ENCODE peak calls at places on chromosome 17, in five cellular contexts. V is A549; I is CD4-positive, alpha-beta memory T cell; L is naive thymus-derived CD4-positive, alpha-beta T cell; P is heart right ventricle. O is an unnamed sample.

GRCh38 chr17:14815079-14815478 is 450.0 kb downstream of the PMP22 start:
- DNase-seq in L (no peak), V (no peak), P (no peak), I (no peak), O (no peak)

GRCh38 chr17:80593171-80593570 is 48.5 kb downstream of the RPTOR start:
- DNase-seq in I (no peak), L (no peak), P (no peak), V (no peak), O (no peak)

GRCh38 chr17:35901776-35902175 is 21.6 kb upstream of the CCL5 start:
- DNase-seq in P (no peak), L (no peak), I (no peak), V (no peak), O (no peak)

GRCh38 chr17:65434251-65434650 is 127.2 kb downstream of the AXIN2 start:
- DNase-seq in V (no peak), L (peak), P (no peak), I (no peak), O (no peak)

GRCh38 chr17:59851431-59852375 is 41.0 kb downstream of the TUBD1 start:
- DNase-seq in V (no peak), I (no peak), P (no peak), L (no peak), O (no peak)

GRCh38 chr17:42284020-42284369 is 4.3 kb upstream of the STAT5A start:
- DNase-seq in P (no peak), V (no peak), I (no peak), L (no peak), O (no peak)

GRCh38 chr17:49041527-49041926 is 44.3 kb downstream of the IGF2BP1 start:
- DNase-seq in V (no peak), I (no peak), P (no peak), L (no peak), O (no peak)

GRCh38 chr17:43338886-43339516 is 59.8 kb upstream of the ARL4D start:
- DNase-seq in I (peak), V (no peak), P (peak), L (peak), O (peak)

GRCh38 chr17:35889818-35890773 is 9.9 kb upstream of the CCL5 start:
- DNase-seq in L (no peak), V (no peak), P (no peak), I (no peak), O (no peak)

GRCh38 chr17:10614536-10615155 is 42.5 kb downstream of the MYH3 start:
- DNase-seq in I (no peak), L (no peak), P (peak), V (peak), O (peak)

GRCh38 chr17:73338566-73339247 is 26.9 kb upstream of the CDC42EP4 start:
- DNase-seq in P (no peak), V (no peak), I (no peak), L (no peak), O (no peak)

GRCh38 chr17:27579304-27579703 is 51.7 kb upstream of the LGALS9 start:
- DNase-seq in P (no peak), V (no peak), L (no peak), I (no peak), O (no peak)

DNA sequence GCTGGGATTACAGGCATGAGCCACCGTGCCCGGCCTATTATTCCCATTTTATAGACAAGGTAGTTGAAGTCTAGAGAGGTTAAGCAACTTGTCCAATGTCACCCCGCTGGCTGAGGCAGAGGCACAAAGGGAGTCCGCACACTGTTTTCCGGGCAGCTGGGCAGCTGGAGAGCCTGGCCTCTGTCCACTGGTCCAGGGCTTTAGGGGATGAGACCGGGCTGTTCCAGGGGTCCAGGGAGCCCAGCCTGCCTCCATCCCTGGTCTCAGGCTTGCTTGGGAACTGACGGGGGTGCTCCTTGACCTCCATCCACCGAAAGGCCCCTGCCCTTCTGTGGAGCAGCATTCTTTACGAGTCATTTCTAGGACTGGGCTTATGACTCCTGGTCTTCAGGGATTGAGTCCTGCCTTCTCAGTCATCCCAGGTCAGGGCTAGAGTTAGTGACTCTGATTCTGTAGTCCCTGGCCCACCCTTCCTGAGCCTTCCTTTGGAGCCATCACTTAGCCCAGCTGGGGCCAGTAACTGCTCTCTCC is 37.5 kb downstream of the SOCS3 start:
- DNase-seq in P (no peak), V (no peak), L (no peak), I (no peak), O (no peak)
- H3K27ac ChIP-seq in P (peak), V (peak), L (no peak), I (no peak), O (no peak)

DNA sequence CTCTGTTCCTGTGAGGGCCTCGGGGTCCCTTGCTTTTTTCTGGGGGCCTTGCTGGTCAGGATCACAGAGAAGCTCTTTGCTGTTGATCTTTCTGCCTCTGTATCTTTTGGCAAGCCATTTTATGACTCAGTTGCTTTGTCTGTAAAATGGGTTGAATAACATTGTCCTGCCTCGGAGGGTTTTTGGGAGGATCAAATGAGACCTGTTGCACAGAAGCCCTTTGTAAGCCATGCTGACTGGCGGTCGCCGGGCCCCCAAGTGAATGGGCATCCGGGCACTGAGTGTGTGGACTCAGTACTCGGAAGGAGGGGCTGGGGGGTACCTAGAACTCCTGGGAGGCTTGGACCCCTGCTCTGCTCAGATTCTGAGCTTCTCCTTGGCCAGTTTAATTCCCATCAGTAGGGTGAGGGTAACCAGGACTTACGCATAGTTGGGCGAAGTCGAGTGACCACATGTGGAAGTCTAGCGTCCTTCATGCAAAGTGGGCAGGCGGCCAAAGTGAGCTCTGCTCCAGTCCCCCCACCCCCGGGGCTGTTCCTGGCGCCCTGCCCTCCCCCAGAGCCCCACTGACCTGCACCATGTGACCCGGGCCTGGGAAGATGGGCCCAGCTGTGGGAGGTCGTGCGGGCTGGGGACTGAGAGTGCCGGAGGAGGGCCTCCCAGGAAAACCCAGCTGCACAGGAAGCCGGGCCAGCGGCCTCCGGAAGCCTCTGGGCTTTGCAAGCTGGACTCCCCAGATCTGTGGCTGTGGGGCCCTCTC is 284.0 kb downstream of the SEC14L1 start:
- DNase-seq in I (no peak), P (peak), V (no peak), L (no peak), O (peak)
- H3K27ac ChIP-seq in I (peak), P (peak), V (peak), L (peak), O (peak)

DNA sequence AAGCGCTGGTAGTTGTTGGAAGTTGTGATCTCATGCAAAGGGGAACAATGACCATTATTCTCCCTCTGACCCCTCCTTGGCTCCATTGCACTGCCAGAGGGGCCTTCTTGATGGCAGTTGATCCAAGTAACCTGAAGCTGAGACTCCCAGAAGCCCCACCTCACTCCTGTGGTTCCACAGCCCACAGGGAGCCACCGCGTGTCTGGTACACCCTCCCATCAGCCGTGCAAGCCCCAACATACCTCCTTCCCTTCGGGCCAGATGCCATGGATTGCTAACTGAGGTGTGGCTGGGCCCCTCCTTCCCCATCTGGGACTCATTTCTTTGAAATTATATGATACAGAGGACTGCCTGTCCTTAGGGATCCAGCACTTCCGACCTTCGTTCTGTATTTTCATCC is 17.8 kb downstream of the SAP30BP start:
- DNase-seq in V (no peak), P (no peak), I (no peak), L (no peak), O (no peak)
- H3K27ac ChIP-seq in V (peak), P (peak), I (no peak), L (no peak), O (peak)

GRCh38 chr17:7484067-7484963 is at the start of gene POLR2A:
- DNase-seq in L (peak), P (peak), I (peak), V (peak), O (peak)

GRCh38 chr17:7483238-7484066 is 714 bp upstream of the POLR2A start:
- DNase-seq in L (peak), I (peak), V (peak), P (peak), O (peak)

GRCh38 chr17:7484964-7485377 is 805 bp downstream of the POLR2A start:
- DNase-seq in P (no peak), L (no peak), V (no peak), I (no peak), O (no peak)

GRCh38 chr17:7490144-7490543 is 6.0 kb downstream of the POLR2A start:
- DNase-seq in L (no peak), P (no peak), I (no peak), V (no peak), O (no peak)

DNA sequence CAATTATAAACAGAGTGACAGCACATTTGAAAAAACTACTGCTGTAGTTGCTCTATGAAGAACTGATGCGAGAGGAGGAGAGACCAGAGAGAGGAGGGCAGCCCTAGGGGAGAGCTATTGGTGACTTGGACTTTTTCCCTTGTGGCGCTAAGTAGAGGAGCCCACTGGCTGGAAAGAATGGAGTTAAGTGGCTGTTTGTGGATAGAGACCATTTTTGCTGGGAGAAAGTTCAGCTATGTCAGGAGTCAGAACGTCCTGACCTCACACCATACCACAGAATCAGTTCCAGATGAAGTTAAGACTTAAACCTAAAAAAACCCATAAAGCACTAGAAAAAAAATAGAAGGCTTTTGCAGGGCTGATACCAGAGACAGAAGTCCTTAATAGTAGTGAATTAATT is 2.0 kb downstream of the POLR2A start:
- DNase-seq in I (no peak), V (no peak), L (no peak), P (no peak), O (no peak)
- H3K27ac ChIP-seq in I (peak), V (peak), L (peak), P (peak), O (no peak)

DNA sequence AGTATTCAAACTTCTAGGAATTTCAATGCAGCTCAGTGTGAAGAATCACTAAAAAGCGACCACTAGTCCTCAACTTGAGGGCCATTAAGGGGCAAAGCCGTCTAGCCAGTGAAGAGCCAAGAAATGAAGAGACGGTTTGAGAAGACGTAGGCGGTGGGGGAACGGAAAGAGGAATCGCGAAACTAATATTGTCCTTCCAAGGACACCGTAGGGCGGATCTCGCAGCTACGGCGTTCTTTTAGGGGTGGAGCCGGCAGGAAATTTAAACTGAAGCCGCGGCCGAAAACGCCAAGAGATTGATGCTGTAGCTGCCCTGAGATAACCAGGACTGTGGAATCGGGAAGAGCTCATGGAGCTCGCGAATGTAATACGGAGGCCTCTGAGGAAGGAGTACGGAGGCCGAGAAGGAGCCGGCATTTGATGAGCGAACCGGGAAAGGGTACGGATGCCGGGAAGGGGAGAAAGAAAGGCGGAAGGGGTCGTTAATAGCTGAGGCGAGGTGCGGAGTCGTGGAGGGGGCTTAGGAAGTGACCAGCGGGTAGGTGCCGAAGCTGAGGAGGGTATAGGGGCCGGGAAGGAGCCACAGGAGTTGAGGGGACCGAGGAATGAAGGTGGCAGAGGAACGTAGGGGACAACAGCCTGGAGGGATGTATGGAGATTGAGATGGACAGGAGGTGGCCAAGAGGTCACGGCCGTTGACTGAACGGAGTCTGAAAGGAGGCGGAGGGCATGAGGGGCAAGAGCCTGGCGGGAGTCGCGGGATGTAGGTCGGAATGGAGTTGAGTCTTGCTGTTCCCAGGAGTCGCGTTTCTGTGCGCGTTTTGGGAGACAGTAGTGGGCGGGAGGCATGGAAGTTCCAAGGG is at the start of gene DBF4B:
- DNase-seq in V (peak), I (peak), P (peak), L (peak), O (peak)
- H3K27ac ChIP-seq in V (peak), I (peak), P (peak), L (peak), O (peak)

DNA sequence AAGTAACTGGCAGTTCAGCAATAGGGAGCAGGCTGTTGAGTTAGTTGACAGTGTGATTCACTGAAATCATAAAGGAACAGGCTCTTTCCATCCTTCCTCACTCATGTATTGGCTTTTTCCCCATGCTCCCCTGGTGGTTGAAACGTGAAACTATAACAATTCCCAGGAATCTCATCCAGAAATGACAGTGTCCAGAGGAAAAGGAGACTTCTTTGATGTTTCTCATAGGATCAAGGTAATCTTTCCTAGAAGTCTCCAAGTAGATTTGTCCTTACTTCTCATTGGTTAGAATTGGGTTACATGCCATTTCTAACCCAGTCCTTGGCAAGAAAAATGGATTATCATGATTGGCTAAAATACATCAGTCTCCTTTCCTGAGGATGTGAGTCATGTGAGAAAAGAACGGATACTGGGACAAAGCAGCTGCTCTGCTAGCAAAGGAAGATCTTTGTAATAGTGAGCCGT is 14.4 kb downstream of the TTC19 start:
- DNase-seq in I (no peak), L (no peak), P (no peak), V (peak), O (no peak)
- H3K27ac ChIP-seq in I (no peak), L (no peak), P (peak), V (no peak), O (no peak)

GRCh38 chr17:20174588-20175265 is 165.6 kb downstream of the SPECC1 start:
- DNase-seq in P (no peak), V (no peak), L (no peak), I (no peak), O (no peak)
- H3K27ac ChIP-seq in P (no peak), V (no peak), L (no peak), I (no peak), O (no peak)

GRCh38 chr17:58417300-58418092 is at the start of gene RNF43:
- DNase-seq in I (peak), L (peak), P (peak), V (peak), O (peak)
- H3K27ac ChIP-seq in I (peak), L (peak), P (peak), V (peak), O (peak)

O was measured in caudate nucleus.